ENCODE peak calls at places on chromosomes 16 and 17, in seven cellular contexts. One of them, this sample, is unnamed.

GRCh38 chr16:65666132-65666869 is 544.4 kb upstream of the CDH11 start:
- DNase-seq in Calu3: no peak
- DNase-seq in HL-60: no peak
- DNase-seq in transverse colon: no peak
- DNase-seq in A549: no peak
- DNase-seq in PC-9: no peak
- DNase-seq in MCF 10A: peak
- DNase-seq in this sample: no peak

GRCh38 chr16:86534779-86535605 is 20.0 kb downstream of the MTHFSD start:
- DNase-seq in Calu3: no peak
- DNase-seq in HL-60: no peak
- DNase-seq in transverse colon: no peak
- DNase-seq in A549: no peak
- DNase-seq in PC-9: no peak
- DNase-seq in MCF 10A: no peak
- DNase-seq in this sample: no peak

GRCh38 chr16:87551487-87551886 is 50.8 kb upstream of the JPH3 start:
- DNase-seq in Calu3: no peak
- DNase-seq in HL-60: no peak
- DNase-seq in transverse colon: no peak
- DNase-seq in A549: no peak
- DNase-seq in PC-9: no peak
- DNase-seq in MCF 10A: no peak
- DNase-seq in this sample: no peak

GRCh38 chr16:1363501-1364041 is 11.8 kb downstream of the GNPTG start:
- DNase-seq in Calu3: peak
- DNase-seq in HL-60: peak
- DNase-seq in transverse colon: peak
- DNase-seq in A549: peak
- DNase-seq in PC-9: no peak
- DNase-seq in MCF 10A: peak
- DNase-seq in this sample: peak

GRCh38 chr17:71496552-71496951 is 624.3 kb upstream of the SOX9 start:
- DNase-seq in Calu3: no peak
- DNase-seq in HL-60: no peak
- DNase-seq in transverse colon: no peak
- DNase-seq in A549: no peak
- DNase-seq in PC-9: no peak
- DNase-seq in MCF 10A: no peak
- DNase-seq in this sample: no peak

GRCh38 chr17:43826206-43826605 is 6.7 kb downstream of the MPP3 start:
- DNase-seq in Calu3: no peak
- DNase-seq in HL-60: no peak
- DNase-seq in transverse colon: no peak
- DNase-seq in A549: no peak
- DNase-seq in PC-9: no peak
- DNase-seq in MCF 10A: no peak
- DNase-seq in this sample: no peak

GRCh38 chr17:74730491-74731346 is 6.3 kb upstream of the RAB37 start:
- DNase-seq in Calu3: no peak
- DNase-seq in HL-60: peak
- DNase-seq in transverse colon: peak
- DNase-seq in A549: no peak
- DNase-seq in PC-9: no peak
- DNase-seq in MCF 10A: no peak
- DNase-seq in this sample: no peak

GRCh38 chr16:77306050-77306616 is 106.9 kb downstream of the SYCE1L start:
- DNase-seq in Calu3: no peak
- DNase-seq in HL-60: no peak
- DNase-seq in transverse colon: no peak
- DNase-seq in A549: no peak
- DNase-seq in PC-9: no peak
- DNase-seq in MCF 10A: no peak
- DNase-seq in this sample: no peak

GRCh38 chr17:40497704-40498103 is 3.7 kb downstream of the TNS4 start:
- DNase-seq in Calu3: no peak
- DNase-seq in HL-60: no peak
- DNase-seq in transverse colon: no peak
- DNase-seq in A549: peak
- DNase-seq in PC-9: peak
- DNase-seq in MCF 10A: peak
- DNase-seq in this sample: no peak

GRCh38 chr17:38617967-38618760 is 12.4 kb upstream of the SRCIN1 start:
- DNase-seq in Calu3: no peak
- DNase-seq in HL-60: no peak
- DNase-seq in transverse colon: no peak
- DNase-seq in A549: no peak
- DNase-seq in PC-9: no peak
- DNase-seq in MCF 10A: no peak
- DNase-seq in this sample: no peak

GRCh38 chr17:47286198-47286914 is 32.7 kb downstream of the ITGB3 start:
- DNase-seq in Calu3: no peak
- DNase-seq in HL-60: no peak
- DNase-seq in transverse colon: no peak
- DNase-seq in A549: no peak
- DNase-seq in PC-9: no peak
- DNase-seq in MCF 10A: no peak
- DNase-seq in this sample: no peak

GRCh38 chr16:20910781-20911321 is 10.3 kb downstream of the LYRM1 start:
- DNase-seq in Calu3: no peak
- DNase-seq in HL-60: peak
- DNase-seq in transverse colon: no peak
- DNase-seq in A549: peak
- DNase-seq in PC-9: peak
- DNase-seq in MCF 10A: peak
- DNase-seq in this sample: no peak

GRCh38 chr17:57480438-57481196 is 224.3 kb downstream of the MSI2 start:
- DNase-seq in Calu3: no peak
- DNase-seq in HL-60: no peak
- DNase-seq in transverse colon: no peak
- DNase-seq in A549: no peak
- DNase-seq in PC-9: peak
- DNase-seq in MCF 10A: peak
- DNase-seq in this sample: no peak

GRCh38 chr16:65415460-65415859 is 293.6 kb upstream of the CDH11 start:
- DNase-seq in Calu3: no peak
- DNase-seq in HL-60: no peak
- DNase-seq in transverse colon: no peak
- DNase-seq in A549: no peak
- DNase-seq in PC-9: no peak
- DNase-seq in MCF 10A: peak
- DNase-seq in this sample: no peak

GRCh38 chr17:80455328-80455710 is 21.1 kb downstream of the NPTX1 start:
- DNase-seq in Calu3: peak
- DNase-seq in HL-60: no peak
- DNase-seq in transverse colon: peak
- DNase-seq in A549: no peak
- DNase-seq in PC-9: no peak
- DNase-seq in MCF 10A: peak
- DNase-seq in this sample: no peak

GRCh38 chr16:839643-840408 is 39.3 kb upstream of the GNG13 start:
- DNase-seq in Calu3: no peak
- DNase-seq in HL-60: no peak
- DNase-seq in transverse colon: no peak
- DNase-seq in A549: no peak
- DNase-seq in PC-9: no peak
- DNase-seq in MCF 10A: no peak
- DNase-seq in this sample: no peak

GRCh38 chr17:83095016-83095415 is 15.6 kb downstream of the METRNL start:
- DNase-seq in Calu3: no peak
- DNase-seq in HL-60: no peak
- DNase-seq in transverse colon: no peak
- DNase-seq in A549: no peak
- DNase-seq in PC-9: no peak
- DNase-seq in MCF 10A: no peak
- DNase-seq in this sample: no peak

GRCh38 chr16:79814124-79814523 is 213.6 kb upstream of the MAF start:
- DNase-seq in Calu3: no peak
- DNase-seq in HL-60: no peak
- DNase-seq in transverse colon: no peak
- DNase-seq in A549: no peak
- DNase-seq in PC-9: no peak
- DNase-seq in MCF 10A: no peak
- DNase-seq in this sample: no peak

DNA sequence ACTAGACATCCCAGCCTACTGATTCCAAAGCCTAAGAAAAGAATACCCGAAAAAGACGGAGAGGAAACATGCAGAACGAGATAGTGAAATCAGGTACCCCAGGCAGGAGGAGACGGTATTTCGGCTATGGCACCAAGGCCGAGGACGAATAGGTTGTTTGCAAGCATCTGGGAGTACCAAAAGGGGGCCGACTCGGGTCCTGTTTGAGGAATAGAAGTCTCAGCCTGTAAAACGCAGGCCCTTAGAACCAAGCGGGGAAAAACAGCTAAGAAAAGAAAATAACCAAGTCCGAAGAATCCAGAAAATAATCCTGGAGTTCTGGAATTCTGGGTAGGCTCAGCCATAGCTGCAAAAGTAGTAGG is 537 bp downstream of the SLC35B1 start:
- DNase-seq in Calu3: peak
- DNase-seq in HL-60: peak
- DNase-seq in transverse colon: no peak
- DNase-seq in A549: no peak
- DNase-seq in PC-9: peak
- DNase-seq in MCF 10A: no peak
- DNase-seq in this sample: no peak
- TF ChIP-seq CTCF in Calu3: no peak
- TF ChIP-seq CTCF in HL-60: no peak
- TF ChIP-seq CTCF in transverse colon: no peak
- TF ChIP-seq CTCF in A549: no peak
- TF ChIP-seq CTCF in PC-9: no peak
- TF ChIP-seq CTCF in MCF 10A: no peak
- TF ChIP-seq CTCF in this sample: no peak

GRCh38 chr16:64152010-64152767 is 969.7 kb downstream of the CDH11 start:
- DNase-seq in Calu3: no peak
- DNase-seq in HL-60: no peak
- DNase-seq in transverse colon: no peak
- DNase-seq in A549: no peak
- DNase-seq in PC-9: no peak
- DNase-seq in MCF 10A: peak
- DNase-seq in this sample: no peak
- TF ChIP-seq CTCF in Calu3: no peak
- TF ChIP-seq CTCF in HL-60: no peak
- TF ChIP-seq CTCF in transverse colon: no peak
- TF ChIP-seq CTCF in A549: no peak
- TF ChIP-seq CTCF in PC-9: no peak
- TF ChIP-seq CTCF in MCF 10A: no peak
- TF ChIP-seq CTCF in this sample: no peak

DNA sequence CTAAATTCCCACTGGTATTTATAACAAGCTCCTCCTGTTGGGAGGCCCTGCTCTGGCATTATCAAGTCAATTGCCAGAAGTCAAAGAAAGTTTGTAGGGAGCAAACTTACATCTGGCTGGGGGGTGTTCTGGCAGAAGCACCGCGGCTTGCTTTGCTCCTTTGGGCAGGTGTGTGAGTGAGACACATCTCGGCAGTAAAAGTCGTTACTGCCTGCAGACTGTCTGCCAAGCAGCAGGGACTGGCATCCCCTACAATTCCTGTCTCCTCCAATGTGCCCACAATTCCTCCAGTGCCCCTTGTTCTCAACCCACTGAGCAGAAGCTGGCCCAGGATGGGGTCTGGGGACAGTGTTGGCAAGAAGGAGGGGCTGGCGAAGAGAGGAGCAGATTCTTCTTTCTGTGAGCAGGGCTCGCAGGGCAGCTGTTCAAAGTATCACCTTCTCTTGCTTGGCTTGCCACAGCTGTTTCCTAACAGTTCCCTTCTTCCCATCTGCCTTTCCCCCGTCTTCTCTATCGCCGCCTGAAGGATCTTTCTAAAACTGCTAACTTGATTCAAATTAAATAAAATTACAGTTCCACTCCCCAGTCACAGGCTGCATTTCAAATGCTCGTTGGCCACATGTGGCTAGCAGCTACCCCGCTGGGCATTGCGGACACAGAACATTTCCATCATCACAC is 30.2 kb downstream of the SPACA3 start:
- DNase-seq in Calu3: no peak
- DNase-seq in HL-60: no peak
- DNase-seq in transverse colon: no peak
- DNase-seq in A549: no peak
- DNase-seq in PC-9: no peak
- DNase-seq in MCF 10A: no peak
- DNase-seq in this sample: no peak
- TF ChIP-seq CTCF in Calu3: no peak
- TF ChIP-seq CTCF in HL-60: no peak
- TF ChIP-seq CTCF in transverse colon: no peak
- TF ChIP-seq CTCF in A549: no peak
- TF ChIP-seq CTCF in PC-9: no peak
- TF ChIP-seq CTCF in MCF 10A: no peak
- TF ChIP-seq CTCF in this sample: no peak

GRCh38 chr17:76384222-76384986 is at the start of gene SPHK1:
- DNase-seq in Calu3: peak
- DNase-seq in HL-60: peak
- DNase-seq in transverse colon: peak
- DNase-seq in A549: peak
- DNase-seq in PC-9: peak
- DNase-seq in MCF 10A: peak
- DNase-seq in this sample: peak
- TF ChIP-seq CTCF in Calu3: no peak
- TF ChIP-seq CTCF in HL-60: no peak
- TF ChIP-seq CTCF in transverse colon: no peak
- TF ChIP-seq CTCF in A549: no peak
- TF ChIP-seq CTCF in PC-9: no peak
- TF ChIP-seq CTCF in MCF 10A: no peak
- TF ChIP-seq CTCF in this sample: no peak

GRCh38 chr16:67653131-67654068 is 6.7 kb downstream of the ACD start:
- DNase-seq in Calu3: peak
- DNase-seq in HL-60: no peak
- DNase-seq in transverse colon: no peak
- DNase-seq in A549: no peak
- DNase-seq in PC-9: no peak
- DNase-seq in MCF 10A: no peak
- DNase-seq in this sample: no peak
- TF ChIP-seq CTCF in Calu3: peak
- TF ChIP-seq CTCF in HL-60: no peak
- TF ChIP-seq CTCF in transverse colon: peak
- TF ChIP-seq CTCF in A549: no peak
- TF ChIP-seq CTCF in PC-9: peak
- TF ChIP-seq CTCF in MCF 10A: peak
- TF ChIP-seq CTCF in this sample: no peak

DNA sequence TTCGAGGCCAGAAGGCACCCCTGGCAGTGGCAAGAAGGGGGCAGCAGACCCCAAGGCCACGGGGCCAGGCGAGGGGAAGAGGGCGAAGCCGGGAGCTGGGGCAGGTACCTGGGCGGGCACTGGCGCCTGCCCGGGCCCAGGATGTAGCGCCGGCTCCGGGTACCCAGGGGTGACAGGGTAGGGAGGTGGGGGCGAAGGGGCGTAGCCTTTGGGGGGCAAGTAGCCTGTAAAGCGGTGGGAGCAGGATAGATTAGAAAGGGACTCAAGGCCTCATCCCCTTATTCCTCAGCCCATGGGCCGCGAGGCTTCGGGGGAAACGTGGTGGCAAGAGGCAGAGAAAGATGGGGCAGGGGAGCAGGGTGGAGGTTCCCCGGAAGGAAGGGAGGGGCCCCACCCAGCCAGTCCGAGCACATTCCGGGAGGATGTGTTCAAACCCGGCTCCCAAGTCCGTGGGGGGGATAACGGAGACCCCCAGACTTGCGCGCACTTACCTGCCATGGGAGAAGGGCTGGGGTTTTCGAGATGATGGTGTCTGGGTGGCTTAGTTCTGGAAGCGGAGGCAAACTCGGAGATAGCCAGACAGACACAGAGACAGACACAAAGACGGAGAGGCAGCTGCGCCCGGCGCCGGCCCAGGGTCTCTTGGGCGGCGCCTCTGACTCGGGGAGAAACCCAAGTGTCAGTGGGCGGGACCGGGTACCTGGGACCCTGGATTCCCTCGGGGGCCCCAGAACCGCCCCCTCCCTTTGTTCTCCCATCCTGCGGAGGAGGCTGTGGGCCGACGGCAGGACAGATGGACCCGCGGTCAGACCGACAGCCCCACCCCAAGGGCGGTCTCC is 493 bp downstream of the PLSCR3 start:
- DNase-seq in Calu3: peak
- DNase-seq in HL-60: no peak
- DNase-seq in transverse colon: peak
- DNase-seq in A549: no peak
- DNase-seq in PC-9: no peak
- DNase-seq in MCF 10A: peak
- DNase-seq in this sample: peak
- TF ChIP-seq CTCF in Calu3: no peak
- TF ChIP-seq CTCF in HL-60: no peak
- TF ChIP-seq CTCF in transverse colon: no peak
- TF ChIP-seq CTCF in A549: no peak
- TF ChIP-seq CTCF in PC-9: no peak
- TF ChIP-seq CTCF in MCF 10A: no peak
- TF ChIP-seq CTCF in this sample: no peak

This sample was measured in colonic mucosa.